ENCODE peak calls at places on chromosomes 11 and 22, in nine cellular contexts. P, S, C, Y, V, U, O, W and N are unnamed samples.

GRCh38 chr11:59181746-59182456 is 10.0 kb downstream of the DTX4 start:
- DNase-seq in C (no peak), Y (no peak), O (no peak), P (no peak), S (no peak), V (no peak), W (no peak), U (no peak), N (no peak)

GRCh38 chr22:24156146-24156914 is 25.0 kb upstream of the SUSD2 start:
- DNase-seq in Y (peak; percentile 77), U (peak; percentile 91), W (no peak), O (peak; percentile 54), P (peak; percentile 80), V (peak; percentile 28), C (peak; percentile 42), S (peak; percentile 71), N (peak; percentile 91)

GRCh38 chr22:19886605-19887250 is 32.1 kb upstream of the GNB1L start:
- DNase-seq in O (no peak), U (peak; percentile 93), V (no peak), Y (no peak), P (peak; percentile 75), S (no peak), C (no peak), W (no peak), N (peak; percentile 93)

GRCh38 chr11:119990306-119991021 is 147.4 kb downstream of the TRIM29 start:
- DNase-seq in C (no peak), W (peak; percentile 10), U (no peak), Y (no peak), O (no peak), V (no peak), S (no peak), P (no peak), N (peak; percentile 54)

GRCh38 chr22:46425011-46425410 is 89.5 kb downstream of the TRMU start:
- DNase-seq in U (no peak), P (no peak), S (no peak), O (no peak), Y (peak; percentile 77), C (peak; percentile 68), W (no peak), V (no peak), N (peak; percentile 59)

GRCh38 chr22:49321477-49322055 is 506.1 kb downstream of the BRD1 start:
- DNase-seq in W (no peak), C (no peak), O (no peak), Y (no peak), S (no peak), P (no peak), U (no peak), V (no peak), N (no peak)

GRCh38 chr11:118000850-118001228 is 14.6 kb downstream of the IL10RA start:
- DNase-seq in W (no peak), U (no peak), C (no peak), Y (no peak), V (no peak), P (no peak), O (no peak), S (no peak), N (no peak)

GRCh38 chr11:129023968-129024676 is 81.5 kb upstream of the TP53AIP1 start:
- DNase-seq in V (peak; percentile 83), P (no peak), Y (no peak), S (peak; percentile 65), O (no peak), U (no peak), W (peak; percentile 92), C (no peak), N (no peak)

GRCh38 chr11:129694538-129694937 is 121.1 kb upstream of the TMEM45B start:
- DNase-seq in P (no peak), C (peak; percentile 6), O (no peak), Y (no peak), W (peak; percentile 30), S (no peak), U (peak; percentile 35), V (no peak), N (peak; percentile 6)

GRCh38 chr22:39967103-39967829 is 7.1 kb downstream of the TMA7B start:
- DNase-seq in O (no peak), P (no peak), W (peak; percentile 58), U (no peak), C (no peak), Y (peak; percentile 48), S (no peak), V (no peak), N (peak; percentile 61)